ENCODE peak calls at places on chromosome 5, in ten cellular contexts. One of them, this sample, is unnamed.

GRCh38 chr5:57036621-57037160 is 84.8 kb upstream of the MIER3 start:
- DNase-seq in nephron progenitor cell: no peak
- DNase-seq in neural crest cell: no peak
- DNase-seq in HS-27A: no peak
- DNase-seq in amniotic stem cell: no peak
- DNase-seq in GM18507: no peak
- DNase-seq in H54: no peak
- DNase-seq in WTC11: no peak
- DNase-seq in activated CD4-positive, alpha-beta T cell treated with anti-CD3 and anti-CD28 coated beads, Interleukin-2, amount 50 U/mL, for 48 hours: no peak
- DNase-seq in WERI-Rb-1: no peak
- DNase-seq in this sample: no peak

GRCh38 chr5:143428155-143428554 is 24.7 kb upstream of the NR3C1 start:
- DNase-seq in nephron progenitor cell: no peak
- DNase-seq in neural crest cell: no peak
- DNase-seq in HS-27A: no peak
- DNase-seq in amniotic stem cell: no peak
- DNase-seq in GM18507: no peak
- DNase-seq in H54: no peak
- DNase-seq in WTC11: no peak
- DNase-seq in activated CD4-positive, alpha-beta T cell treated with anti-CD3 and anti-CD28 coated beads, Interleukin-2, amount 50 U/mL, for 48 hours: no peak
- DNase-seq in WERI-Rb-1: no peak
- DNase-seq in this sample: no peak

GRCh38 chr5:101102506-101102905 is 199.4 kb upstream of the ST8SIA4 start:
- DNase-seq in nephron progenitor cell: no peak
- DNase-seq in neural crest cell: no peak
- DNase-seq in HS-27A: no peak
- DNase-seq in amniotic stem cell: no peak
- DNase-seq in GM18507: no peak
- DNase-seq in H54: no peak
- DNase-seq in WTC11: no peak
- DNase-seq in activated CD4-positive, alpha-beta T cell treated with anti-CD3 and anti-CD28 coated beads, Interleukin-2, amount 50 U/mL, for 48 hours: no peak
- DNase-seq in WERI-Rb-1: no peak
- DNase-seq in this sample: peak

GRCh38 chr5:124263680-124264491 is 482.6 kb downstream of the ZNF608 start:
- DNase-seq in nephron progenitor cell: peak
- DNase-seq in neural crest cell: no peak
- DNase-seq in HS-27A: no peak
- DNase-seq in amniotic stem cell: no peak
- DNase-seq in GM18507: no peak
- DNase-seq in H54: no peak
- DNase-seq in WTC11: peak
- DNase-seq in activated CD4-positive, alpha-beta T cell treated with anti-CD3 and anti-CD28 coated beads, Interleukin-2, amount 50 U/mL, for 48 hours: no peak
- DNase-seq in WERI-Rb-1: peak
- DNase-seq in this sample: no peak

GRCh38 chr5:107743357-107744000 is 72.7 kb upstream of the EFNA5 start:
- DNase-seq in nephron progenitor cell: no peak
- DNase-seq in neural crest cell: no peak
- DNase-seq in HS-27A: no peak
- DNase-seq in amniotic stem cell: peak
- DNase-seq in GM18507: no peak
- DNase-seq in H54: peak
- DNase-seq in WTC11: no peak
- DNase-seq in activated CD4-positive, alpha-beta T cell treated with anti-CD3 and anti-CD28 coated beads, Interleukin-2, amount 50 U/mL, for 48 hours: no peak
- DNase-seq in WERI-Rb-1: no peak
- DNase-seq in this sample: peak

GRCh38 chr5:96083361-96083881 is 121.8 kb upstream of the ELL2 start:
- DNase-seq in nephron progenitor cell: no peak
- DNase-seq in neural crest cell: no peak
- DNase-seq in HS-27A: no peak
- DNase-seq in amniotic stem cell: no peak
- DNase-seq in GM18507: no peak
- DNase-seq in H54: no peak
- DNase-seq in WTC11: no peak
- DNase-seq in activated CD4-positive, alpha-beta T cell treated with anti-CD3 and anti-CD28 coated beads, Interleukin-2, amount 50 U/mL, for 48 hours: no peak
- DNase-seq in WERI-Rb-1: no peak
- DNase-seq in this sample: no peak

GRCh38 chr5:91484662-91485061 is 101.5 kb upstream of the ARRDC3 start:
- DNase-seq in nephron progenitor cell: no peak
- DNase-seq in neural crest cell: no peak
- DNase-seq in HS-27A: no peak
- DNase-seq in amniotic stem cell: no peak
- DNase-seq in GM18507: no peak
- DNase-seq in H54: no peak
- DNase-seq in WTC11: no peak
- DNase-seq in activated CD4-positive, alpha-beta T cell treated with anti-CD3 and anti-CD28 coated beads, Interleukin-2, amount 50 U/mL, for 48 hours: no peak
- DNase-seq in WERI-Rb-1: no peak
- DNase-seq in this sample: no peak

GRCh38 chr5:103433216-103433615 is 129.4 kb downstream of the NUDT12 start:
- DNase-seq in nephron progenitor cell: no peak
- DNase-seq in neural crest cell: no peak
- DNase-seq in HS-27A: no peak
- DNase-seq in amniotic stem cell: no peak
- DNase-seq in GM18507: no peak
- DNase-seq in H54: no peak
- DNase-seq in WTC11: no peak
- DNase-seq in activated CD4-positive, alpha-beta T cell treated with anti-CD3 and anti-CD28 coated beads, Interleukin-2, amount 50 U/mL, for 48 hours: no peak
- DNase-seq in WERI-Rb-1: no peak
- DNase-seq in this sample: no peak

GRCh38 chr5:13640270-13640669 is 304.2 kb downstream of the DNAH5 start:
- DNase-seq in nephron progenitor cell: no peak
- DNase-seq in neural crest cell: no peak
- DNase-seq in HS-27A: no peak
- DNase-seq in amniotic stem cell: no peak
- DNase-seq in GM18507: no peak
- DNase-seq in H54: no peak
- DNase-seq in WTC11: no peak
- DNase-seq in activated CD4-positive, alpha-beta T cell treated with anti-CD3 and anti-CD28 coated beads, Interleukin-2, amount 50 U/mL, for 48 hours: no peak
- DNase-seq in WERI-Rb-1: no peak
- DNase-seq in this sample: peak

GRCh38 chr5:32654427-32654826 is 56.7 kb upstream of the NPR3 start:
- DNase-seq in nephron progenitor cell: no peak
- DNase-seq in neural crest cell: no peak
- DNase-seq in HS-27A: no peak
- DNase-seq in amniotic stem cell: no peak
- DNase-seq in GM18507: no peak
- DNase-seq in H54: no peak
- DNase-seq in WTC11: no peak
- DNase-seq in activated CD4-positive, alpha-beta T cell treated with anti-CD3 and anti-CD28 coated beads, Interleukin-2, amount 50 U/mL, for 48 hours: no peak
- DNase-seq in WERI-Rb-1: no peak
- DNase-seq in this sample: no peak

GRCh38 chr5:41788800-41789395 is 81.3 kb downstream of the OXCT1 start:
- DNase-seq in nephron progenitor cell: no peak
- DNase-seq in neural crest cell: no peak
- DNase-seq in HS-27A: peak
- DNase-seq in amniotic stem cell: no peak
- DNase-seq in GM18507: no peak
- DNase-seq in H54: no peak
- DNase-seq in WTC11: no peak
- DNase-seq in activated CD4-positive, alpha-beta T cell treated with anti-CD3 and anti-CD28 coated beads, Interleukin-2, amount 50 U/mL, for 48 hours: no peak
- DNase-seq in WERI-Rb-1: no peak
- DNase-seq in this sample: no peak

GRCh38 chr5:9523090-9523813 is 22.6 kb downstream of the SEMA5A start:
- DNase-seq in nephron progenitor cell: no peak
- DNase-seq in neural crest cell: no peak
- DNase-seq in HS-27A: no peak
- DNase-seq in amniotic stem cell: no peak
- DNase-seq in GM18507: no peak
- DNase-seq in H54: no peak
- DNase-seq in WTC11: no peak
- DNase-seq in activated CD4-positive, alpha-beta T cell treated with anti-CD3 and anti-CD28 coated beads, Interleukin-2, amount 50 U/mL, for 48 hours: no peak
- DNase-seq in WERI-Rb-1: no peak
- DNase-seq in this sample: no peak

GRCh38 chr5:98721231-98721928 is 52.1 kb upstream of the RGMB start:
- DNase-seq in nephron progenitor cell: no peak
- DNase-seq in neural crest cell: no peak
- DNase-seq in HS-27A: no peak
- DNase-seq in amniotic stem cell: no peak
- DNase-seq in GM18507: no peak
- DNase-seq in H54: no peak
- DNase-seq in WTC11: no peak
- DNase-seq in activated CD4-positive, alpha-beta T cell treated with anti-CD3 and anti-CD28 coated beads, Interleukin-2, amount 50 U/mL, for 48 hours: no peak
- DNase-seq in WERI-Rb-1: no peak
- DNase-seq in this sample: no peak

GRCh38 chr5:92505145-92505544 is 1075.9 kb downstream of the NR2F1-AS1 start:
- DNase-seq in nephron progenitor cell: no peak
- DNase-seq in neural crest cell: no peak
- DNase-seq in HS-27A: no peak
- DNase-seq in amniotic stem cell: no peak
- DNase-seq in GM18507: no peak
- DNase-seq in H54: no peak
- DNase-seq in WTC11: no peak
- DNase-seq in activated CD4-positive, alpha-beta T cell treated with anti-CD3 and anti-CD28 coated beads, Interleukin-2, amount 50 U/mL, for 48 hours: no peak
- DNase-seq in WERI-Rb-1: no peak
- DNase-seq in this sample: no peak

This sample was measured in ACHN.